ENCODE peak calls at places on chromosomes 16 and 17, in seven cellular contexts. A, E, R, J, M, T and N are unnamed samples.

GRCh38 chr17:1390422-1391367 is 9.3 kb downstream of the YWHAE start:
- DNase-seq in A (no peak), E (no peak), R (no peak), J (no peak), M (no peak), T (no peak), N (no peak)

GRCh38 chr16:54077412-54077821 is 209.2 kb downstream of the IRX3 start:
- DNase-seq in A (no peak), E (no peak), R (no peak), J (no peak), M (peak; percentile 64), T (no peak), N (peak; percentile 57)

GRCh38 chr17:76532072-76532651 is 5.3 kb downstream of the CYGB start:
- DNase-seq in A (no peak), E (no peak), R (no peak), J (no peak), M (peak; percentile 63), T (no peak), N (no peak)

GRCh38 chr16:26194526-26194925 is 502.8 kb downstream of the HS3ST4 start:
- DNase-seq in A (no peak), E (no peak), R (no peak), J (no peak), M (no peak), T (no peak), N (no peak)

GRCh38 chr16:78230832-78231231 is 131.4 kb downstream of the WWOX start:
- DNase-seq in A (no peak), E (no peak), R (no peak), J (no peak), M (no peak), T (no peak), N (no peak)

GRCh38 chr16:4075534-4075933 is 40.7 kb downstream of the ADCY9 start:
- DNase-seq in A (no peak), E (no peak), R (no peak), J (peak; percentile 67), M (no peak), T (no peak), N (no peak)

GRCh38 chr17:82060001-82060380 is 5.6 kb downstream of the DUS1L start:
- DNase-seq in A (no peak), E (no peak), R (no peak), J (no peak), M (no peak), T (no peak), N (no peak)

GRCh38 chr16:12158428-12158827 is 181.9 kb downstream of the SNX29 start:
- DNase-seq in A (no peak), E (no peak), R (no peak), J (no peak), M (peak; percentile 61), T (no peak), N (no peak)

GRCh38 chr16:54936979-54937672 is 6.5 kb downstream of the IRX5 start:
- DNase-seq in A (no peak), E (no peak), R (no peak), J (no peak), M (no peak), T (no peak), N (no peak)

GRCh38 chr17:12983986-12984932 is 33.6 kb downstream of the ELAC2 start:
- DNase-seq in A (no peak), E (no peak), R (no peak), J (no peak), M (no peak), T (peak; percentile 64), N (no peak)

GRCh38 chr16:28554634-28555423 is 1.1 kb downstream of the SGF29 start:
- DNase-seq in A (no peak), E (no peak), R (no peak), J (no peak), M (no peak), T (no peak), N (no peak)

GRCh38 chr16:86231321-86231995 is 278.9 kb upstream of the FOXF1 start:
- DNase-seq in A (no peak), E (no peak), R (no peak), J (peak; percentile 74), M (no peak), T (no peak), N (no peak)

GRCh38 chr16:84065536-84066132 is 23.0 kb upstream of the SLC38A8 start:
- DNase-seq in A (no peak), E (no peak), R (peak; percentile 23), J (no peak), M (peak; percentile 19), T (peak; percentile 67), N (no peak)

GRCh38 chr16:24967074-24967473 is 48.1 kb downstream of the ARHGAP17 start:
- DNase-seq in A (no peak), E (no peak), R (no peak), J (no peak), M (no peak), T (no peak), N (no peak)

GRCh38 chr17:60277258-60277657 is 114.7 kb downstream of the USP32 start:
- DNase-seq in A (no peak), E (no peak), R (no peak), J (no peak), M (no peak), T (no peak), N (no peak)

GRCh38 chr17:65158081-65158480 is 20.9 kb downstream of the RGS9 start:
- DNase-seq in A (no peak), E (no peak), R (no peak), J (no peak), M (no peak), T (peak; percentile 30), N (no peak)

GRCh38 chr17:81069084-81069645 is 34.2 kb downstream of the BAIAP2 start:
- DNase-seq in A (no peak), E (no peak), R (no peak), J (no peak), M (no peak), T (peak; percentile 80), N (no peak)

GRCh38 chr16:88535181-88535856 is 34.9 kb upstream of the ZC3H18 start:
- DNase-seq in A (no peak), E (no peak), R (no peak), J (no peak), M (no peak), T (no peak), N (no peak)

GRCh38 chr16:54936086-54936978 is 5.7 kb downstream of the IRX5 start:
- DNase-seq in A (no peak), E (no peak), R (no peak), J (no peak), M (peak; percentile 28), T (no peak), N (no peak)

GRCh38 chr16:54540525-54541180 is 254.1 kb upstream of the IRX3 start:
- DNase-seq in A (no peak), E (no peak), R (no peak), J (no peak), M (no peak), T (peak; percentile 10), N (no peak)